ENCODE peak calls at places on chromosomes 12 and 14, in seven cellular contexts. B is amygdala; H is nephron progenitor cell; A is KG1; J is activated CD8-positive, alpha-beta memory T cell treated with anti-CD3 and anti-CD28 coated beads for 1 hour; T is LoVo; P is CD4-positive, CD25-positive, alpha-beta regulatory T cell. O is an unnamed sample.

GRCh38 chr12:21607701-21608100 is 3.1 kb upstream of the GYS2 start:
- DNase-seq in B (no peak), H (no peak), A (no peak), J (no peak), T (no peak), P (peak), O (no peak)

GRCh38 chr12:100295764-100296555 is 29.0 kb downstream of the SCYL2 start:
- DNase-seq in B (no peak), H (no peak), A (no peak), J (no peak), T (no peak), P (no peak), O (no peak)

GRCh38 chr12:12870454-12870853 is 20.9 kb upstream of the GPRC5A start:
- DNase-seq in B (no peak), H (no peak), A (no peak), J (no peak), T (peak), P (no peak), O (no peak)

GRCh38 chr14:70771781-70772212 is 37.5 kb downstream of the MAP3K9 start:
- DNase-seq in B (no peak), H (peak), A (no peak), J (no peak), T (no peak), P (no peak), O (no peak)

GRCh38 chr12:50333441-50333840 is 50.1 kb upstream of the LIMA1 start:
- DNase-seq in B (no peak), H (no peak), A (no peak), J (no peak), T (no peak), P (no peak), O (no peak)

GRCh38 chr12:84910549-84911241 is 1.9 kb downstream of the SLC6A15 start:
- DNase-seq in B (peak), H (peak), A (no peak), J (no peak), T (no peak), P (no peak), O (peak)

GRCh38 chr12:6442799-6443198 is 2.0 kb upstream of the CD27 start:
- DNase-seq in B (no peak), H (no peak), A (no peak), J (no peak), T (no peak), P (no peak), O (no peak)

GRCh38 chr14:20434701-20435453 is 1.1 kb downstream of the KLHL33 start:
- DNase-seq in B (peak), H (no peak), A (no peak), J (no peak), T (no peak), P (no peak), O (no peak)

GRCh38 chr14:24986206-24986893 is 63.6 kb downstream of the STXBP6 start:
- DNase-seq in B (no peak), H (no peak), A (no peak), J (no peak), T (no peak), P (no peak), O (no peak)

GRCh38 chr12:2284321-2284813 is 231.6 kb downstream of the CACNA1C start:
- DNase-seq in B (no peak), H (no peak), A (peak), J (no peak), T (no peak), P (no peak), O (peak)

GRCh38 chr14:88824314-88825077 is at the start of gene TTC8:
- DNase-seq in B (peak), H (peak), A (peak), J (peak), T (peak), P (peak), O (peak)

GRCh38 chr14:73386342-73386741 is 72.0 kb downstream of the NUMB start:
- DNase-seq in B (no peak), H (no peak), A (no peak), J (no peak), T (no peak), P (no peak), O (no peak)

GRCh38 chr12:104263580-104264358 is 39.8 kb upstream of the EID3 start:
- DNase-seq in B (no peak), H (no peak), A (no peak), J (no peak), T (no peak), P (no peak), O (peak)

GRCh38 chr12:76586764-76587395 is 27.3 kb upstream of the OSBPL8 start:
- DNase-seq in B (no peak), H (peak), A (peak), J (peak), T (peak), P (peak), O (peak)

GRCh38 chr12:110776410-110776809 is 33.7 kb upstream of the PPP1CC start:
- DNase-seq in B (no peak), H (no peak), A (no peak), J (no peak), T (no peak), P (no peak), O (no peak)

GRCh38 chr14:74570696-74571095 is 41.3 kb downstream of the LTBP2 start:
- DNase-seq in B (no peak), H (no peak), A (no peak), J (no peak), T (no peak), P (no peak), O (no peak)

GRCh38 chr12:51393676-51394545 is 2.7 kb upstream of the GALNT6 start:
- DNase-seq in B (no peak), H (no peak), A (peak), J (peak), T (no peak), P (peak), O (no peak)

GRCh38 chr14:81766597-81766996 is 232.9 kb upstream of the SEL1L start:
- DNase-seq in B (no peak), H (no peak), A (no peak), J (no peak), T (no peak), P (no peak), O (no peak)

GRCh38 chr12:4228122-4228580 is 45.4 kb upstream of the CCND2 start:
- DNase-seq in B (no peak), H (no peak), A (no peak), J (no peak), T (no peak), P (no peak), O (no peak)

GRCh38 chr12:6461401-6462233 is 8.9 kb downstream of the VAMP1 start:
- DNase-seq in B (no peak), H (no peak), A (peak), J (peak), T (no peak), P (peak), O (no peak)

GRCh38 chr12:115158816-115159215 is 474.8 kb upstream of the TBX3 start:
- DNase-seq in B (no peak), H (no peak), A (no peak), J (no peak), T (no peak), P (no peak), O (no peak)

GRCh38 chr12:31773223-31773750 is 44.5 kb upstream of the AMN1 start:
- DNase-seq in B (no peak), H (peak), A (no peak), J (no peak), T (no peak), P (no peak), O (no peak)

GRCh38 chr14:100783630-100784321 is 42.1 kb upstream of the MEG3 start:
- DNase-seq in B (no peak), H (no peak), A (no peak), J (no peak), T (no peak), P (no peak), O (no peak)

GRCh38 chr12:111150476-111150875 is 218.4 kb downstream of the PHETA1 start:
- DNase-seq in B (no peak), H (no peak), A (no peak), J (no peak), T (no peak), P (no peak), O (no peak)

GRCh38 chr12:22543246-22544037 is 900 bp downstream of the C2CD5 start:
- DNase-seq in B (peak), H (peak), A (no peak), J (no peak), T (peak), P (peak), O (peak)

GRCh38 chr14:72524230-72524629 is 369.7 kb downstream of the DPF3 start:
- DNase-seq in B (no peak), H (no peak), A (no peak), J (no peak), T (no peak), P (no peak), O (no peak)

GRCh38 chr12:70427611-70428010 is 61.5 kb downstream of the KCNMB4 start:
- DNase-seq in B (no peak), H (no peak), A (no peak), J (no peak), T (no peak), P (no peak), O (no peak)

GRCh38 chr12:84356224-84356623 is 556.4 kb downstream of the SLC6A15 start:
- DNase-seq in B (no peak), H (no peak), A (no peak), J (no peak), T (no peak), P (no peak), O (no peak)

GRCh38 chr12:10364839-10365681 is 24.8 kb downstream of the KLRK1 start:
- DNase-seq in B (peak), H (no peak), A (peak), J (no peak), T (peak), P (peak), O (peak)

GRCh38 chr12:109952160-109952858 is 43.9 kb downstream of the GIT2 start:
- DNase-seq in B (no peak), H (no peak), A (no peak), J (no peak), T (no peak), P (no peak), O (no peak)